ENCODE peak calls at places on chromosomes 7 and 10, in four cellular contexts. A is IMR-90, Q is tibial nerve, V is spleen. I is an unnamed sample.

GRCh38 chr10:88270061-88270808 is 312.9 kb downstream of the RNLS start:
- DNase-seq in A (no peak), Q (no peak), V (no peak), I (no peak)

GRCh38 chr7:5595545-5596045 is 172.0 kb upstream of the TNRC18 start:
- DNase-seq in V (no peak), A (peak; percentile 76), Q (no peak), I (no peak)

GRCh38 chr10:125002423-125003145 is 60.7 kb downstream of the ZRANB1 start:
- DNase-seq in Q (no peak), A (no peak), V (peak; percentile 69), I (no peak)

GRCh38 chr7:149459540-149460433 is 1.1 kb downstream of the ZNF777 start:
- DNase-seq in V (no peak), Q (no peak), A (no peak), I (no peak)

GRCh38 chr10:108561649-108562048 is 1361.7 kb downstream of the XPNPEP1 start:
- DNase-seq in Q (no peak), V (no peak), A (no peak), I (no peak)

GRCh38 chr7:13933106-13933505 is 56.4 kb downstream of the ETV1 start:
- DNase-seq in Q (no peak), V (no peak), A (peak; percentile 31), I (no peak)

GRCh38 chr10:63264852-63265617 is 131.9 kb downstream of the NRBF2 start:
- DNase-seq in Q (peak; percentile 36), A (peak; percentile 68), V (no peak), I (no peak)

GRCh38 chr7:30683306-30683705 is 1.1 kb upstream of the CRHR2 start:
- DNase-seq in V (no peak), Q (no peak), A (no peak), I (no peak)

GRCh38 chr7:13115157-13115772 is 427.8 kb downstream of the ARL4A start:
- DNase-seq in Q (no peak), A (peak; percentile 16), V (no peak), I (no peak)

GRCh38 chr7:37540917-37541316 is 92.3 kb upstream of the ELMO1 start:
- DNase-seq in A (no peak), V (no peak), Q (no peak), I (no peak)

GRCh38 chr10:59678884-59679301 is 30.8 kb downstream of the SLC16A9 start:
- DNase-seq in A (no peak), V (no peak), Q (no peak), I (no peak)

GRCh38 chr10:97384156-97384555 is 17.0 kb downstream of the RRP12 start:
- DNase-seq in V (no peak), Q (no peak), A (no peak), I (no peak)

GRCh38 chr7:116152276-116152675 is 58.1 kb upstream of the TES start:
- DNase-seq in A (no peak), V (no peak), Q (no peak), I (no peak)

GRCh38 chr7:35384761-35385700 is 131.1 kb upstream of the TBX20 start:
- DNase-seq in A (no peak), V (no peak), Q (no peak), I (peak; percentile 74)

GRCh38 chr10:99522511-99523250 is 10.1 kb upstream of the NKX2-3 start:
- DNase-seq in A (no peak), Q (no peak), V (peak; percentile 81), I (no peak)

GRCh38 chr10:76251773-76252617 is 820.6 kb downstream of the LRMDA start:
- DNase-seq in A (peak; percentile 93), V (no peak), Q (no peak), I (peak; percentile 31)

GRCh38 chr10:60810437-60811182 is 32.3 kb downstream of the CDK1 start:
- DNase-seq in A (peak; percentile 60), V (no peak), Q (no peak), I (no peak)

GRCh38 chr7:12796397-12797136 is 109.1 kb downstream of the ARL4A start:
- DNase-seq in A (no peak), Q (no peak), V (no peak), I (no peak)

GRCh38 chr10:15430969-15431791 is 60.1 kb upstream of the FAM171A1 start:
- DNase-seq in A (no peak), V (no peak), Q (no peak), I (no peak)

GRCh38 chr10:96395931-96396877 is 37.4 kb upstream of the OPALIN start:
- DNase-seq in V (peak; percentile 86), A (peak; percentile 67), Q (peak; percentile 63), I (peak; percentile 63)

GRCh38 chr7:45646996-45647411 is 72.8 kb downstream of the ADCY1 start:
- DNase-seq in A (peak; percentile 8), V (no peak), Q (no peak), I (peak; percentile 16)

GRCh38 chr7:158239290-158239981 is 348.2 kb downstream of the PTPRN2 start:
- DNase-seq in A (no peak), Q (no peak), V (peak; percentile 49), I (peak; percentile 55)

GRCh38 chr7:158236400-158236799 is 351.2 kb downstream of the PTPRN2 start:
- DNase-seq in A (no peak), V (peak; percentile 65), Q (no peak), I (no peak)

GRCh38 chr7:158237672-158238335 is 349.8 kb downstream of the PTPRN2 start:
- DNase-seq in Q (no peak), A (no peak), V (peak; percentile 70), I (no peak)

GRCh38 chr7:158240801-158241200 is 346.8 kb downstream of the PTPRN2 start:
- DNase-seq in Q (no peak), A (no peak), V (no peak), I (no peak)

GRCh38 chr7:158238616-158239289 is 348.9 kb downstream of the PTPRN2 start:
- DNase-seq in V (peak; percentile 69), Q (no peak), A (no peak), I (no peak)
- H3K9me3 ChIP-seq in V (peaks cover 22% of the 10 kb centered on the region), Q (peaks cover 32% of the 10 kb centered on the region), A (peaks cover 36% of the 10 kb centered on the region), I (no peaks in the 10 kb centered on the region)

DNA sequence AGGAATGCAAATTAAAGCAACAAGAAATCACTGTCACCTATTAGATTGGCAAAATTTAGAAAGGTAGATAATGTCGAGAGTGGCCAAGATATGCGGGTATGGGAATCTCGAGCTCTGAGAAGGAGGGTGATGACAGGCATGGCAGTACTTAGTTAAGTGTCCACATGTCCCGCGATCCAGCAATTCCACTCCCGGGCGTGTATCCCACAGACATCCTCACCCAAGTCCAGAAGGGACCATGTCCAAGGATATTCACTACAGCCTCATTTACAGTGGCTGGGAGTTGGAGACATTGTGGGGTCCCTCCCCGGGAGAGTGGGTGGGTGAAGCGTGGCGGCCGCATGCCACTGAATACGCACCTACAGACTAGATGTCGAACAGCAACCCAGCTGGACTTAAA is 10.1 kb downstream of the KCNH2 start:
- DNase-seq in Q (no peak), A (no peak), V (no peak), I (no peak)
- H3K27ac ChIP-seq in Q (no peak overlapping the region), A (no peak overlapping the region), V (no peak overlapping the region), I (peak overlapping the region; percentile 90)

GRCh38 chr7:130912910-130913720 is 179.1 kb upstream of the KLF14 start:
- DNase-seq in V (peak; percentile 91), Q (peak; percentile 76), A (peak; percentile 99), I (peak; percentile 84)
- TF ChIP-seq POLR2A in V (no peak), Q (peak; percentile 60), A (peak; percentile 80), I (peak; percentile 30)

GRCh38 chr7:128846781-128847444 is 15.7 kb upstream of the ATP6V1F start:
- DNase-seq in Q (no peak), A (no peak), V (no peak), I (no peak)
- H3K9me3 ChIP-seq in Q (no peaks in the 10 kb centered on the region), A (no peaks in the 10 kb centered on the region), V (no peaks in the 10 kb centered on the region), I (no peaks in the 10 kb centered on the region)

GRCh38 chr7:128862571-128863432 is at the start of gene ATP6V1F:
- DNase-seq in V (peak; percentile 99), Q (peak; percentile 96), A (peak; percentile 96), I (peak; percentile 97)

GRCh38 chr7:128863433-128863989 is 855 bp downstream of the ATP6V1F start:
- DNase-seq in A (peak; percentile 74), Q (no peak), V (no peak), I (no peak)

GRCh38 chr7:128860158-128861073 is 2.2 kb upstream of the ATP6V1F start:
- DNase-seq in Q (no peak), V (no peak), A (peak; percentile 81), I (no peak)

GRCh38 chr7:128859232-128860157 is 3.2 kb upstream of the ATP6V1F start:
- DNase-seq in V (no peak), A (no peak), Q (no peak), I (no peak)

DNA sequence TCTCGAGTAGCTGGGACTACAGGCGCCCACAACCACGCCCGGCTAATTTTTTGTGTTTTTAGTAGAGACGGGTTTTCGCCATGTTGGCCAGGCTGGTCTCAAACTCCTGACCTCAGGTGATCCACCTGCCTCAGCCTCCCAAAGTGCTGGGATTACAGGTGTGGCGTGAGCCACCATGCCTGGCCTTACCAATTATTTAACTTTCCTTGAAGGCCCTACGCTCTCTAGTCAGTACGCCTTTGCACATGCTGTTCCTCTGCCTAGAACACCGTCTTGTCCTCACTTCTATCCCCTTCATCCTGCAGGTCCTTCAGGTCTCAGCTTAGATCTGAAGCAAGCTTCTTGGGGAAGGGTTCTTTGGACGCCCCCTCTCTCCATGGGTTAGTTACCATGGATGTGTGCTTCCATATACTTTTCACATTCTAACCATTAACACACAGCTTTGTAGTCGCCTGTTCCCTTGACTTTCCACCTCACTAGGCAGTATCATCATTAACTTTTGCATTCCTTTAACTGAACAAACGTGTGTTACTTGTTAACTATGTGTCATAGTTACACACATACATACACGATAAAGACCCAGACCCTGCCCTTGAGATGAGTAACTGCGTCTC is 592 bp upstream of the ATP6V1F start:
- DNase-seq in V (no peak), A (no peak), Q (no peak), I (no peak)
- H3K27ac ChIP-seq in V (peak overlapping the region; percentile 83), A (peak overlapping the region; percentile 48), Q (no peak overlapping the region), I (no peak overlapping the region)

GRCh38 chr7:99679400-99680191 is at the start of gene CYP3A5:
- DNase-seq in V (no peak), Q (no peak), A (no peak), I (no peak)
- TF ChIP-seq POLR2A in V (no peak), Q (no peak), A (no peak), I (no peak)

GRCh38 chr7:157470017-157470322 is 133.2 kb downstream of the DNAJB6 start:
- DNase-seq in V (peak; percentile 62), Q (no peak), A (no peak), I (no peak)

GRCh38 chr7:157470699-157471098 is 133.9 kb downstream of the DNAJB6 start:
- DNase-seq in A (no peak), Q (no peak), V (peak; percentile 70), I (no peak)

GRCh38 chr7:157473051-157473569 is 136.3 kb downstream of the DNAJB6 start:
- DNase-seq in Q (no peak), A (no peak), V (peak; percentile 10), I (no peak)

GRCh38 chr7:157472311-157473050 is 135.7 kb downstream of the DNAJB6 start:
- DNase-seq in A (no peak), V (peak; percentile 61), Q (no peak), I (no peak)

GRCh38 chr7:157471259-157472125 is 134.7 kb downstream of the DNAJB6 start:
- DNase-seq in Q (no peak), A (no peak), V (peak; percentile 68), I (no peak)
- H3K9me3 ChIP-seq in Q (peaks cover 34% of the 10 kb centered on the region), A (peaks cover 13% of the 10 kb centered on the region), V (peaks cover 27% of the 10 kb centered on the region), I (no peaks in the 10 kb centered on the region)